ENCODE peak calls at places on chromosomes 5 and 9, in four cellular contexts. One of them, this sample, is unnamed.
A peak's percentile ranks its signal among the peaks of the same experiment; 100 is the strongest.

GRCh38 chr5:76537073-76537543 is 86.1 kb downstream of the F2RL2 start:
- DNase-seq in SK-N-SH: no peak
- DNase-seq in H1: no peak
- DNase-seq in upper lobe of left lung: no peak
- DNase-seq in this sample: no peak

GRCh38 chr5:148179234-148179824 is 11.0 kb downstream of the SPINK14 start:
- DNase-seq in SK-N-SH: peak; percentile 12
- DNase-seq in H1: no peak
- DNase-seq in upper lobe of left lung: no peak
- DNase-seq in this sample: no peak

GRCh38 chr9:5499889-5500398 is 10.4 kb upstream of the PDCD1LG2 start:
- DNase-seq in SK-N-SH: peak; percentile 33
- DNase-seq in H1: no peak
- DNase-seq in upper lobe of left lung: no peak
- DNase-seq in this sample: no peak

GRCh38 chr5:99355881-99356280 is 427.1 kb upstream of the CHD1 start:
- DNase-seq in SK-N-SH: no peak
- DNase-seq in H1: no peak
- DNase-seq in upper lobe of left lung: no peak
- DNase-seq in this sample: no peak

GRCh38 chr9:79570449-79571308 is 1.1 kb upstream of the TLE4 start:
- DNase-seq in SK-N-SH: peak; percentile 71
- DNase-seq in H1: peak; percentile 80
- DNase-seq in upper lobe of left lung: peak; percentile 89
- DNase-seq in this sample: peak; percentile 36

GRCh38 chr9:73689091-73689870 is 537.6 kb downstream of the ANXA1 start:
- DNase-seq in SK-N-SH: no peak
- DNase-seq in H1: no peak
- DNase-seq in upper lobe of left lung: no peak
- DNase-seq in this sample: no peak

GRCh38 chr9:95197692-95198271 is 119.7 kb downstream of the FANCC start:
- DNase-seq in SK-N-SH: no peak
- DNase-seq in H1: no peak
- DNase-seq in upper lobe of left lung: no peak
- DNase-seq in this sample: peak; percentile 53

GRCh38 chr5:72326298-72326649 is 6.1 kb downstream of the PTCD2 start:
- DNase-seq in SK-N-SH: no peak
- DNase-seq in H1: no peak
- DNase-seq in upper lobe of left lung: no peak
- DNase-seq in this sample: no peak

GRCh38 chr9:34501372-34501771 is 21.4 kb downstream of the ENHO start:
- DNase-seq in SK-N-SH: no peak
- DNase-seq in H1: no peak
- DNase-seq in upper lobe of left lung: no peak
- DNase-seq in this sample: no peak

GRCh38 chr5:143638654-143639053 is 173.3 kb upstream of the HMHB1 start:
- DNase-seq in SK-N-SH: no peak
- DNase-seq in H1: no peak
- DNase-seq in upper lobe of left lung: no peak
- DNase-seq in this sample: no peak

GRCh38 chr5:113330533-113331200 is 104.1 kb downstream of the TSSK1B start:
- DNase-seq in SK-N-SH: peak; percentile 40
- DNase-seq in H1: no peak
- DNase-seq in upper lobe of left lung: no peak
- DNase-seq in this sample: no peak

GRCh38 chr9:20538956-20539355 is 83.3 kb downstream of the MLLT3 start:
- DNase-seq in SK-N-SH: no peak
- DNase-seq in H1: no peak
- DNase-seq in upper lobe of left lung: no peak
- DNase-seq in this sample: no peak

GRCh38 chr9:105157178-105157583 is 87.3 kb upstream of the SLC44A1 start:
- DNase-seq in SK-N-SH: peak; percentile 76
- DNase-seq in H1: no peak
- DNase-seq in upper lobe of left lung: no peak
- DNase-seq in this sample: peak; percentile 40

GRCh38 chr5:35753500-35753899 is 103.2 kb upstream of the IL7R start:
- DNase-seq in SK-N-SH: no peak
- DNase-seq in H1: no peak
- DNase-seq in upper lobe of left lung: no peak
- DNase-seq in this sample: no peak

GRCh38 chr5:55668356-55668755 is 43.8 kb downstream of the SLC38A9 start:
- DNase-seq in SK-N-SH: no peak
- DNase-seq in H1: no peak
- DNase-seq in upper lobe of left lung: no peak
- DNase-seq in this sample: no peak

GRCh38 chr5:54002183-54002770 is 308.1 kb downstream of the ARL15 start:
- DNase-seq in SK-N-SH: no peak
- DNase-seq in H1: no peak
- DNase-seq in upper lobe of left lung: no peak
- DNase-seq in this sample: no peak

GRCh38 chr9:88224938-88225337 is 86.7 kb upstream of the SPATA31C2 start:
- DNase-seq in SK-N-SH: no peak
- DNase-seq in H1: no peak
- DNase-seq in upper lobe of left lung: no peak
- DNase-seq in this sample: no peak

GRCh38 chr9:95645579-95645978 is 128.8 kb upstream of the PTCH1 start:
- DNase-seq in SK-N-SH: no peak
- DNase-seq in H1: no peak
- DNase-seq in upper lobe of left lung: no peak
- DNase-seq in this sample: no peak

GRCh38 chr9:2992427-2992826 is 148.5 kb upstream of the PUM3 start:
- DNase-seq in SK-N-SH: no peak
- DNase-seq in H1: no peak
- DNase-seq in upper lobe of left lung: no peak
- DNase-seq in this sample: peak; percentile 37

GRCh38 chr9:71929223-71929622 is 17.8 kb downstream of the C9orf85 start:
- DNase-seq in SK-N-SH: no peak
- DNase-seq in H1: no peak
- DNase-seq in upper lobe of left lung: no peak
- DNase-seq in this sample: no peak

GRCh38 chr9:16039103-16039987 is 486.5 kb downstream of the CCDC171 start:
- DNase-seq in SK-N-SH: no peak
- DNase-seq in H1: peak; percentile 86
- DNase-seq in upper lobe of left lung: no peak
- DNase-seq in this sample: no peak

GRCh38 chr9:5566054-5566618 is 55.8 kb downstream of the PDCD1LG2 start:
- DNase-seq in SK-N-SH: no peak
- DNase-seq in H1: no peak
- DNase-seq in upper lobe of left lung: no peak
- DNase-seq in this sample: no peak

GRCh38 chr5:170168002-170168401 is 62.3 kb downstream of the FOXI1 start:
- DNase-seq in SK-N-SH: no peak
- DNase-seq in H1: no peak
- DNase-seq in upper lobe of left lung: no peak
- DNase-seq in this sample: no peak

GRCh38 chr9:134968011-134968822 is 50.5 kb upstream of the FCN1 start:
- DNase-seq in SK-N-SH: peak; percentile 73
- DNase-seq in H1: no peak
- DNase-seq in upper lobe of left lung: no peak
- DNase-seq in this sample: no peak

GRCh38 chr5:122354293-122354692 is 42.3 kb downstream of the SNCAIP start:
- DNase-seq in SK-N-SH: no peak
- DNase-seq in H1: no peak
- DNase-seq in upper lobe of left lung: no peak
- DNase-seq in this sample: no peak

GRCh38 chr5:2300421-2300820 is 417.7 kb upstream of the IRX4 start:
- DNase-seq in SK-N-SH: no peak
- DNase-seq in H1: no peak
- DNase-seq in upper lobe of left lung: no peak
- DNase-seq in this sample: no peak

GRCh38 chr5:132439521-132440206 is 50.9 kb downstream of the IRF1 start:
- DNase-seq in SK-N-SH: no peak
- DNase-seq in H1: no peak
- DNase-seq in upper lobe of left lung: no peak
- DNase-seq in this sample: no peak

GRCh38 chr5:64789457-64789856 is 20.7 kb downstream of the CWC27 start:
- DNase-seq in SK-N-SH: no peak
- DNase-seq in H1: no peak
- DNase-seq in upper lobe of left lung: no peak
- DNase-seq in this sample: no peak

GRCh38 chr5:173832386-173832785 is 55.8 kb upstream of the CPEB4 start:
- DNase-seq in SK-N-SH: no peak
- DNase-seq in H1: no peak
- DNase-seq in upper lobe of left lung: no peak
- DNase-seq in this sample: no peak

GRCh38 chr9:126158591-126159519 is 167.8 kb upstream of the MVB12B start:
- DNase-seq in SK-N-SH: no peak
- DNase-seq in H1: no peak
- DNase-seq in upper lobe of left lung: no peak
- DNase-seq in this sample: peak; percentile 9

GRCh38 chr9:86705474-86705873 is 241.8 kb downstream of the GAS1 start:
- DNase-seq in SK-N-SH: no peak
- DNase-seq in H1: no peak
- DNase-seq in upper lobe of left lung: no peak
- DNase-seq in this sample: no peak

GRCh38 chr5:43389679-43390329 is 22.4 kb downstream of the CCL28 start:
- DNase-seq in SK-N-SH: peak; percentile 76
- DNase-seq in H1: peak; percentile 50
- DNase-seq in upper lobe of left lung: no peak
- DNase-seq in this sample: peak; percentile 53

GRCh38 chr5:65263291-65263690 is 218.4 kb downstream of the ADAMTS6 start:
- DNase-seq in SK-N-SH: no peak
- DNase-seq in H1: no peak
- DNase-seq in upper lobe of left lung: no peak
- DNase-seq in this sample: no peak

GRCh38 chr5:2507611-2508010 is 243.9 kb downstream of the IRX2 start:
- DNase-seq in SK-N-SH: no peak
- DNase-seq in H1: no peak
- DNase-seq in upper lobe of left lung: no peak
- DNase-seq in this sample: no peak

GRCh38 chr5:146425023-146425422 is 22.1 kb upstream of the TCERG1 start:
- DNase-seq in SK-N-SH: no peak
- DNase-seq in H1: no peak
- DNase-seq in upper lobe of left lung: no peak
- DNase-seq in this sample: no peak
- TF ChIP-seq POLR2AphosphoS5 in SK-N-SH: no peak
- TF ChIP-seq POLR2AphosphoS5 in H1: no peak
- TF ChIP-seq POLR2AphosphoS5 in upper lobe of left lung: no peak
- TF ChIP-seq POLR2AphosphoS5 in this sample: no peak

GRCh38 chr5:152293189-152293588 is 111.9 kb downstream of the NMUR2 start:
- DNase-seq in SK-N-SH: no peak
- DNase-seq in H1: no peak
- DNase-seq in upper lobe of left lung: no peak
- DNase-seq in this sample: no peak
- TF ChIP-seq EP300 in SK-N-SH: no peak
- TF ChIP-seq EP300 in H1: no peak
- TF ChIP-seq EP300 in upper lobe of left lung: no peak
- TF ChIP-seq EP300 in this sample: no peak

GRCh38 chr9:128385493-128386205 is 14.5 kb downstream of the URM1 start:
- DNase-seq in SK-N-SH: no peak
- DNase-seq in H1: no peak
- DNase-seq in upper lobe of left lung: no peak
- DNase-seq in this sample: no peak

GRCh38 chr9:128382261-128382660 is 11.1 kb downstream of the URM1 start:
- DNase-seq in SK-N-SH: peak; percentile 38
- DNase-seq in H1: no peak
- DNase-seq in upper lobe of left lung: no peak
- DNase-seq in this sample: no peak

GRCh38 chr9:128383791-128384190 is 12.6 kb downstream of the URM1 start:
- DNase-seq in SK-N-SH: no peak
- DNase-seq in H1: no peak
- DNase-seq in upper lobe of left lung: no peak
- DNase-seq in this sample: no peak

GRCh38 chr9:128384801-128385492 is 13.8 kb downstream of the URM1 start:
- DNase-seq in SK-N-SH: no peak
- DNase-seq in H1: no peak
- DNase-seq in upper lobe of left lung: no peak
- DNase-seq in this sample: no peak

DNA sequence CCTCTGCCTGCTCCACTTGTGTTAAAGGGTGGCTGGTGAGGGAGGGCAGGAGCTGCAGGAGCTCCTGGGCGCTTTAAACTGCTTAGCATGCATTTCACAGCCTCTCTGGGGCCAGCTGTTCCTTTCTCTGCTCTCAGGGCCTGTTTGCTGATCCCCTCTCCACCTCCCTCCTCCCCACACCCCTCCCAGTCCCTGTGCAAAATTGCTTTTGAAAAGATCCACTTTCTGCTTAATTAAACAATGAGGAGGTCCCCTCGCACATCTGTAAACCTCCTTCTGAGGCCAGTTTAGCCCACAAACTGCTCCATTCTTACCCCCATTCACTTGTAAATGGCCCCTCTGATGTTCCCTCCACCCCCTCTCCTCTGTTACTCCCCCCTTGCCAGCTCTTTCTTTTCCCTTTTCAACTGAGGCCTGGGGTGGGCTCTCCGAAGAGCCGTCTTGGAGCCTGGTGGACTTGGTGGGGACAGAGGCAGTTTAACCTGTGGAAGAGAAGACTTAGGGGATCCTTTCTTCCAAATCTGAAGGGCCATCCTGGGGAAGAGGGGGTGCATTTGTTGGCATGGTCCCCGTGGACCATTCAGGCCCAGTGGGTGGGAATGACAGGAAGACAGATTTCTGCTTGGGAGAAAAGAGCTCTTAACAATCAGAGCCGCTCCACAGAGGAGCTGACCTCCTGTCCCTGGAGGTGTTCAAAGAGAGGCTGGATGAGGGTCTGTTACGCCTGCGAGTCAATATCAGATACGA is 12.0 kb downstream of the URM1 start:
- DNase-seq in SK-N-SH: no peak
- DNase-seq in H1: peak; percentile 68
- DNase-seq in upper lobe of left lung: no peak
- DNase-seq in this sample: no peak
- TF ChIP-seq CTCF in SK-N-SH: no peak
- TF ChIP-seq CTCF in H1: no peak
- TF ChIP-seq CTCF in upper lobe of left lung: no peak
- TF ChIP-seq CTCF in this sample: no peak

GRCh38 chr9:131575946-131576853 is 30.9 kb downstream of the PRRT1B start:
- DNase-seq in SK-N-SH: no peak
- DNase-seq in H1: no peak
- DNase-seq in upper lobe of left lung: no peak
- DNase-seq in this sample: no peak

GRCh38 chr9:131577005-131578000 is 32.0 kb downstream of the PRRT1B start:
- DNase-seq in SK-N-SH: no peak
- DNase-seq in H1: no peak
- DNase-seq in upper lobe of left lung: no peak
- DNase-seq in this sample: no peak

GRCh38 chr9:131578016-131578415 is 32.7 kb downstream of the PRRT1B start:
- DNase-seq in SK-N-SH: no peak
- DNase-seq in H1: no peak
- DNase-seq in upper lobe of left lung: no peak
- DNase-seq in this sample: no peak

GRCh38 chr9:131578778-131579504 is 33.6 kb downstream of the PRRT1B start:
- DNase-seq in SK-N-SH: peak; percentile 56
- DNase-seq in H1: no peak
- DNase-seq in upper lobe of left lung: peak; percentile 70
- DNase-seq in this sample: no peak

GRCh38 chr9:131575121-131575640 is 29.9 kb downstream of the PRRT1B start:
- DNase-seq in SK-N-SH: no peak
- DNase-seq in H1: no peak
- DNase-seq in upper lobe of left lung: no peak
- DNase-seq in this sample: no peak
- TF ChIP-seq POLR2AphosphoS5 in SK-N-SH: no peak
- TF ChIP-seq POLR2AphosphoS5 in H1: no peak
- TF ChIP-seq POLR2AphosphoS5 in upper lobe of left lung: no peak
- TF ChIP-seq POLR2AphosphoS5 in this sample: no peak